ENCODE peak calls at places on chromosome 5, in nine cellular contexts. One of them, this sample, is unnamed.

GRCh38 chr5:143554194-143554717 is 150.8 kb upstream of the NR3C1 start:
- DNase-seq in AG04450: peak; percentile 88
- DNase-seq in SJSA1: peak; percentile 64
- DNase-seq in kidney: no peak
- DNase-seq in upper lobe of right lung: no peak
- DNase-seq in right cardiac atrium: no peak
- DNase-seq in psoas muscle: no peak
- DNase-seq in effector memory CD4-positive, alpha-beta T cell: no peak
- DNase-seq in left ventricle myocardium inferior: no peak
- DNase-seq in this sample: no peak

GRCh38 chr5:168978015-168978414 is 322.9 kb downstream of the SLIT3 start:
- DNase-seq in psoas muscle: no peak
- DNase-seq in left ventricle myocardium inferior: no peak
- DNase-seq in effector memory CD4-positive, alpha-beta T cell: no peak
- DNase-seq in kidney: no peak
- DNase-seq in right cardiac atrium: no peak
- DNase-seq in SJSA1: peak; percentile 89
- DNase-seq in upper lobe of right lung: no peak
- DNase-seq in AG04450: no peak
- DNase-seq in this sample: no peak

GRCh38 chr5:16456103-16456832 is 9.3 kb downstream of the ZNF622 start:
- DNase-seq in upper lobe of right lung: peak; percentile 66
- DNase-seq in AG04450: peak; percentile 36
- DNase-seq in right cardiac atrium: no peak
- DNase-seq in SJSA1: peak; percentile 59
- DNase-seq in left ventricle myocardium inferior: no peak
- DNase-seq in effector memory CD4-positive, alpha-beta T cell: no peak
- DNase-seq in psoas muscle: peak; percentile 57
- DNase-seq in kidney: no peak
- DNase-seq in this sample: peak; percentile 25

GRCh38 chr5:116970318-116970717 is 395.7 kb upstream of the SEMA6A start:
- DNase-seq in psoas muscle: no peak
- DNase-seq in left ventricle myocardium inferior: no peak
- DNase-seq in kidney: no peak
- DNase-seq in right cardiac atrium: no peak
- DNase-seq in upper lobe of right lung: no peak
- DNase-seq in SJSA1: no peak
- DNase-seq in effector memory CD4-positive, alpha-beta T cell: no peak
- DNase-seq in AG04450: no peak
- DNase-seq in this sample: no peak

GRCh38 chr5:10275460-10275859 is 25.4 kb downstream of the CCT5 start:
- DNase-seq in SJSA1: no peak
- DNase-seq in left ventricle myocardium inferior: no peak
- DNase-seq in right cardiac atrium: no peak
- DNase-seq in psoas muscle: no peak
- DNase-seq in AG04450: no peak
- DNase-seq in upper lobe of right lung: no peak
- DNase-seq in effector memory CD4-positive, alpha-beta T cell: no peak
- DNase-seq in kidney: no peak
- DNase-seq in this sample: no peak

GRCh38 chr5:93883459-93883858 is 142.1 kb upstream of the POU5F2 start:
- DNase-seq in left ventricle myocardium inferior: no peak
- DNase-seq in right cardiac atrium: no peak
- DNase-seq in AG04450: no peak
- DNase-seq in kidney: no peak
- DNase-seq in SJSA1: no peak
- DNase-seq in upper lobe of right lung: no peak
- DNase-seq in psoas muscle: no peak
- DNase-seq in effector memory CD4-positive, alpha-beta T cell: no peak
- DNase-seq in this sample: no peak

GRCh38 chr5:10632110-10632903 is 68.4 kb downstream of the ANKRD33B start:
- DNase-seq in psoas muscle: peak; percentile 44
- DNase-seq in left ventricle myocardium inferior: no peak
- DNase-seq in right cardiac atrium: no peak
- DNase-seq in SJSA1: peak; percentile 97
- DNase-seq in effector memory CD4-positive, alpha-beta T cell: peak; percentile 6
- DNase-seq in kidney: peak; percentile 66
- DNase-seq in upper lobe of right lung: peak; percentile 71
- DNase-seq in AG04450: no peak
- DNase-seq in this sample: no peak

GRCh38 chr5:156120777-156121176 is 206.2 kb upstream of the SGCD start:
- DNase-seq in kidney: no peak
- DNase-seq in right cardiac atrium: no peak
- DNase-seq in left ventricle myocardium inferior: no peak
- DNase-seq in SJSA1: no peak
- DNase-seq in upper lobe of right lung: no peak
- DNase-seq in AG04450: no peak
- DNase-seq in psoas muscle: no peak
- DNase-seq in effector memory CD4-positive, alpha-beta T cell: no peak
- DNase-seq in this sample: peak; percentile 13

GRCh38 chr5:92429642-92430041 is 1046.5 kb upstream of the ARRDC3 start:
- DNase-seq in SJSA1: no peak
- DNase-seq in left ventricle myocardium inferior: no peak
- DNase-seq in psoas muscle: no peak
- DNase-seq in effector memory CD4-positive, alpha-beta T cell: no peak
- DNase-seq in AG04450: no peak
- DNase-seq in upper lobe of right lung: no peak
- DNase-seq in kidney: no peak
- DNase-seq in right cardiac atrium: no peak
- DNase-seq in this sample: no peak

GRCh38 chr5:130884033-130884432 is 281.0 kb downstream of the HINT1 start:
- DNase-seq in effector memory CD4-positive, alpha-beta T cell: no peak
- DNase-seq in right cardiac atrium: no peak
- DNase-seq in SJSA1: no peak
- DNase-seq in AG04450: no peak
- DNase-seq in left ventricle myocardium inferior: no peak
- DNase-seq in kidney: no peak
- DNase-seq in upper lobe of right lung: no peak
- DNase-seq in psoas muscle: no peak
- DNase-seq in this sample: no peak

GRCh38 chr5:130885718-130886117 is 279.3 kb downstream of the HINT1 start:
- DNase-seq in left ventricle myocardium inferior: no peak
- DNase-seq in upper lobe of right lung: no peak
- DNase-seq in kidney: no peak
- DNase-seq in SJSA1: no peak
- DNase-seq in right cardiac atrium: no peak
- DNase-seq in psoas muscle: no peak
- DNase-seq in AG04450: no peak
- DNase-seq in effector memory CD4-positive, alpha-beta T cell: no peak
- DNase-seq in this sample: no peak

GRCh38 chr5:130890610-130891009 is 274.4 kb downstream of the HINT1 start:
- DNase-seq in psoas muscle: no peak
- DNase-seq in effector memory CD4-positive, alpha-beta T cell: no peak
- DNase-seq in right cardiac atrium: no peak
- DNase-seq in kidney: no peak
- DNase-seq in upper lobe of right lung: no peak
- DNase-seq in left ventricle myocardium inferior: no peak
- DNase-seq in AG04450: no peak
- DNase-seq in SJSA1: no peak
- DNase-seq in this sample: no peak

DNA sequence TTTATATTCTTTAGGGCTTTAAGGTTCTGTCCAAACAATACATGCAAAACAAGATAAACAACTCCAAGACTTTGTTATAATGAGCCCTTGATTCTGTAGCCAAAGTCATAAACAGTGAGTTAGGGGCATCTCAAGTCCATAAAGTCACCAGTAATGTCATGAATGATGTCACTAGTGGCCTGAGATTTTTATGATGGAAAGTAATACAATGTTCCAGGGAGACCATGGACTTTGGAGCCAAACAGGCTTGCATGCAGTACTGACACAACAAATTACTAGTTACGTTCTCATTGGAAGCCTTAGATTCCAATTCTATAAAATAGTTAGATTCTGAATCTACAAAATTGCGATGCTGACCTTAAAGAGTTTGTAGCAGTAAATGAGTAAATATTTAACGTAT is 280.0 kb downstream of the HINT1 start:
- DNase-seq in right cardiac atrium: no peak
- DNase-seq in kidney: no peak
- DNase-seq in upper lobe of right lung: no peak
- DNase-seq in AG04450: no peak
- DNase-seq in psoas muscle: no peak
- DNase-seq in left ventricle myocardium inferior: no peak
- DNase-seq in effector memory CD4-positive, alpha-beta T cell: no peak
- DNase-seq in SJSA1: no peak
- DNase-seq in this sample: no peak
- H3K27ac ChIP-seq in right cardiac atrium: no peak overlapping the region
- H3K27ac ChIP-seq in kidney: no peak overlapping the region
- H3K27ac ChIP-seq in upper lobe of right lung: no peak overlapping the region
- H3K27ac ChIP-seq in AG04450: no peak overlapping the region
- H3K27ac ChIP-seq in psoas muscle: no peak overlapping the region
- H3K27ac ChIP-seq in left ventricle myocardium inferior: no peak overlapping the region
- H3K27ac ChIP-seq in effector memory CD4-positive, alpha-beta T cell: no peak overlapping the region
- H3K27ac ChIP-seq in SJSA1: no peak overlapping the region
- H3K27ac ChIP-seq in this sample: no peak overlapping the region

DNA sequence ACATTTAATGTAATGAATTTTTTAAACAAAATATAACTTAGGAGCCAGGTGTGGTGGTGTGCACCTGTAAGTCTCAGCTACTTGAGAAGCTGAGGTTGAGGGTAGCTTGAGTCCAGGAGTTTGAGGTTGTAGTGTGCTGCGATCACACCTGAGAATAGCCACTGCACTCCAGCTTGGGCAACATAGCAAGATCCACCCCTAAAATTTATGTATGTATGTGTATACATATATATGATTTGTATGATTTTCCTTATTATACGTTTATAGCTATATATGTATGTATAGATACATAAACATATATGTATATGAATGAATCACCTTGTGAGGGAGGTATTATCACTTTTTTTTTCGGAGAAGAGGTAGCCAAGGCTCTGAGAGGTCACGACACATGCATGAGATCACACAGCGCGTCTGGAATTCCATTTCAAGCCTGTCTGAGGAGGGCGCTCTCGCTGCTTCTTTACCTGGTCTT is 598 bp upstream of the CCNI2 start:
- DNase-seq in SJSA1: no peak
- DNase-seq in effector memory CD4-positive, alpha-beta T cell: no peak
- DNase-seq in upper lobe of right lung: no peak
- DNase-seq in kidney: no peak
- DNase-seq in psoas muscle: no peak
- DNase-seq in left ventricle myocardium inferior: no peak
- DNase-seq in right cardiac atrium: no peak
- DNase-seq in AG04450: no peak
- DNase-seq in this sample: peak; percentile 59
- H3K4me3 ChIP-seq in SJSA1: peak overlapping the region; percentile 39
- H3K4me3 ChIP-seq in effector memory CD4-positive, alpha-beta T cell: peak overlapping the region; percentile 70
- H3K4me3 ChIP-seq in upper lobe of right lung: peak overlapping the region; percentile 52
- H3K4me3 ChIP-seq in kidney: peak overlapping the region; percentile 62
- H3K4me3 ChIP-seq in psoas muscle: peak overlapping the region; percentile 59
- H3K4me3 ChIP-seq in left ventricle myocardium inferior: peak overlapping the region; percentile 68
- H3K4me3 ChIP-seq in right cardiac atrium: peak overlapping the region; percentile 38
- H3K4me3 ChIP-seq in AG04450: peak overlapping the region; percentile 35
- H3K4me3 ChIP-seq in this sample: peak overlapping the region; percentile 39

GRCh38 chr5:67308988-67309688 is 112.5 kb upstream of the CD180 start:
- DNase-seq in SJSA1: no peak
- DNase-seq in psoas muscle: no peak
- DNase-seq in kidney: no peak
- DNase-seq in right cardiac atrium: no peak
- DNase-seq in effector memory CD4-positive, alpha-beta T cell: no peak
- DNase-seq in AG04450: no peak
- DNase-seq in upper lobe of right lung: no peak
- DNase-seq in left ventricle myocardium inferior: no peak
- DNase-seq in this sample: no peak

GRCh38 chr5:67305401-67305800 is 108.8 kb upstream of the CD180 start:
- DNase-seq in left ventricle myocardium inferior: no peak
- DNase-seq in effector memory CD4-positive, alpha-beta T cell: no peak
- DNase-seq in SJSA1: no peak
- DNase-seq in right cardiac atrium: no peak
- DNase-seq in kidney: no peak
- DNase-seq in upper lobe of right lung: no peak
- DNase-seq in AG04450: no peak
- DNase-seq in psoas muscle: no peak
- DNase-seq in this sample: no peak

GRCh38 chr5:67306997-67307580 is 110.5 kb upstream of the CD180 start:
- DNase-seq in SJSA1: no peak
- DNase-seq in upper lobe of right lung: no peak
- DNase-seq in AG04450: no peak
- DNase-seq in right cardiac atrium: no peak
- DNase-seq in psoas muscle: no peak
- DNase-seq in kidney: no peak
- DNase-seq in effector memory CD4-positive, alpha-beta T cell: no peak
- DNase-seq in left ventricle myocardium inferior: no peak
- DNase-seq in this sample: no peak

GRCh38 chr5:67303356-67303755 is 106.8 kb upstream of the CD180 start:
- DNase-seq in AG04450: no peak
- DNase-seq in psoas muscle: no peak
- DNase-seq in right cardiac atrium: no peak
- DNase-seq in upper lobe of right lung: no peak
- DNase-seq in effector memory CD4-positive, alpha-beta T cell: no peak
- DNase-seq in left ventricle myocardium inferior: no peak
- DNase-seq in kidney: no peak
- DNase-seq in SJSA1: no peak
- DNase-seq in this sample: no peak

GRCh38 chr5:67305913-67306710 is 109.5 kb upstream of the CD180 start:
- DNase-seq in upper lobe of right lung: no peak
- DNase-seq in right cardiac atrium: no peak
- DNase-seq in kidney: no peak
- DNase-seq in SJSA1: no peak
- DNase-seq in left ventricle myocardium inferior: no peak
- DNase-seq in psoas muscle: no peak
- DNase-seq in AG04450: no peak
- DNase-seq in effector memory CD4-positive, alpha-beta T cell: no peak
- DNase-seq in this sample: no peak
- H3K27ac ChIP-seq in upper lobe of right lung: no peak overlapping the region
- H3K27ac ChIP-seq in right cardiac atrium: peak overlapping the region; percentile 59
- H3K27ac ChIP-seq in kidney: no peak overlapping the region
- H3K27ac ChIP-seq in SJSA1: no peak overlapping the region
- H3K27ac ChIP-seq in left ventricle myocardium inferior: peak overlapping the region; percentile 77
- H3K27ac ChIP-seq in psoas muscle: no peak overlapping the region
- H3K27ac ChIP-seq in AG04450: no peak overlapping the region
- H3K27ac ChIP-seq in effector memory CD4-positive, alpha-beta T cell: no peak overlapping the region
- H3K27ac ChIP-seq in this sample: no peak overlapping the region

GRCh38 chr5:109741390-109741789 is 51.7 kb downstream of the MAN2A1 start:
- DNase-seq in AG04450: no peak
- DNase-seq in psoas muscle: no peak
- DNase-seq in SJSA1: no peak
- DNase-seq in upper lobe of right lung: no peak
- DNase-seq in left ventricle myocardium inferior: no peak
- DNase-seq in right cardiac atrium: no peak
- DNase-seq in effector memory CD4-positive, alpha-beta T cell: no peak
- DNase-seq in kidney: no peak
- DNase-seq in this sample: no peak

GRCh38 chr5:109740329-109740728 is 50.6 kb downstream of the MAN2A1 start:
- DNase-seq in effector memory CD4-positive, alpha-beta T cell: no peak
- DNase-seq in left ventricle myocardium inferior: no peak
- DNase-seq in SJSA1: no peak
- DNase-seq in upper lobe of right lung: no peak
- DNase-seq in right cardiac atrium: peak; percentile 10
- DNase-seq in psoas muscle: no peak
- DNase-seq in AG04450: no peak
- DNase-seq in kidney: peak; percentile 78
- DNase-seq in this sample: no peak

GRCh38 chr5:109743041-109743531 is 53.4 kb downstream of the MAN2A1 start:
- DNase-seq in left ventricle myocardium inferior: no peak
- DNase-seq in upper lobe of right lung: no peak
- DNase-seq in right cardiac atrium: no peak
- DNase-seq in effector memory CD4-positive, alpha-beta T cell: no peak
- DNase-seq in SJSA1: no peak
- DNase-seq in psoas muscle: no peak
- DNase-seq in kidney: no peak
- DNase-seq in AG04450: no peak
- DNase-seq in this sample: no peak

GRCh38 chr5:109743770-109744212 is 54.1 kb downstream of the MAN2A1 start:
- DNase-seq in AG04450: peak; percentile 71
- DNase-seq in SJSA1: peak; percentile 93
- DNase-seq in left ventricle myocardium inferior: no peak
- DNase-seq in upper lobe of right lung: no peak
- DNase-seq in right cardiac atrium: no peak
- DNase-seq in psoas muscle: no peak
- DNase-seq in effector memory CD4-positive, alpha-beta T cell: no peak
- DNase-seq in kidney: no peak
- DNase-seq in this sample: no peak

GRCh38 chr5:109739741-109740140 is 50.0 kb downstream of the MAN2A1 start:
- DNase-seq in left ventricle myocardium inferior: no peak
- DNase-seq in psoas muscle: no peak
- DNase-seq in effector memory CD4-positive, alpha-beta T cell: no peak
- DNase-seq in AG04450: no peak
- DNase-seq in right cardiac atrium: no peak
- DNase-seq in SJSA1: no peak
- DNase-seq in upper lobe of right lung: no peak
- DNase-seq in kidney: no peak
- DNase-seq in this sample: no peak
- H3K4me3 ChIP-seq in left ventricle myocardium inferior: no peak overlapping the region
- H3K4me3 ChIP-seq in psoas muscle: no peak overlapping the region
- H3K4me3 ChIP-seq in effector memory CD4-positive, alpha-beta T cell: no peak overlapping the region
- H3K4me3 ChIP-seq in AG04450: peak overlapping the region; percentile 12
- H3K4me3 ChIP-seq in right cardiac atrium: no peak overlapping the region
- H3K4me3 ChIP-seq in SJSA1: no peak overlapping the region
- H3K4me3 ChIP-seq in upper lobe of right lung: no peak overlapping the region
- H3K4me3 ChIP-seq in kidney: no peak overlapping the region
- H3K4me3 ChIP-seq in this sample: no peak overlapping the region

This sample was measured in testis.